ENCODE peak calls at places on chromosomes 12 and 14, in eight cellular contexts. E, J, U, W, Q, K, M and G are unnamed samples.

GRCh38 chr12:62345667-62346066 is 85.5 kb downstream of the USP15 start:
- DNase-seq in J (no peak), U (no peak), W (no peak), E (no peak), Q (no peak), M (no peak), K (no peak), G (no peak)

GRCh38 chr12:47828967-47829482 is 9.3 kb upstream of the HDAC7 start:
- DNase-seq in Q (no peak), M (peak; percentile 86), E (no peak), J (peak; percentile 87), W (no peak), U (peak; percentile 84), K (peak; percentile 53), G (no peak)

GRCh38 chr14:90452366-90452765 is 55.5 kb downstream of the CALM1 start:
- DNase-seq in W (no peak), J (no peak), M (no peak), K (no peak), E (no peak), U (no peak), Q (no peak), G (no peak)

GRCh38 chr14:30266290-30266689 is 292.7 kb upstream of the G2E3 start:
- DNase-seq in W (no peak), J (no peak), U (no peak), E (no peak), K (no peak), Q (no peak), M (no peak), G (no peak)

GRCh38 chr12:72296389-72296788 is 24.2 kb downstream of the TRHDE start:
- DNase-seq in U (no peak), E (peak; percentile 93), J (no peak), W (peak; percentile 67), Q (no peak), K (peak; percentile 45), M (no peak), G (no peak)

GRCh38 chr12:51907864-51908425 is 641 bp downstream of the ACVRL1 start:
- DNase-seq in U (no peak), K (no peak), Q (no peak), W (no peak), E (no peak), J (no peak), M (no peak), G (no peak)

GRCh38 chr14:91606851-91607250 is 96.7 kb upstream of the PPP4R3A start:
- DNase-seq in Q (no peak), M (no peak), J (no peak), W (no peak), E (no peak), K (no peak), U (no peak), G (no peak)

GRCh38 chr12:92926549-92926948 is 2.5 kb downstream of the EEA1 start:
- DNase-seq in U (no peak), Q (no peak), J (no peak), M (no peak), E (no peak), K (no peak), W (no peak), G (no peak)

GRCh38 chr14:104139460-104140212 is 1.2 kb downstream of the KIF26A start:
- DNase-seq in U (peak; percentile 21), K (no peak), J (peak; percentile 18), E (no peak), W (no peak), M (no peak), Q (no peak), G (no peak)

GRCh38 chr12:46177842-46178608 is 90.8 kb downstream of the SLC38A1 start:
- DNase-seq in U (no peak), E (no peak), J (no peak), W (no peak), M (no peak), Q (no peak), K (no peak), G (no peak)

GRCh38 chr12:42508913-42509312 is 80.6 kb downstream of the PRICKLE1 start:
- DNase-seq in M (no peak), K (no peak), Q (no peak), W (no peak), U (no peak), E (no peak), J (no peak), G (no peak)

GRCh38 chr14:31173120-31173837 is 34.3 kb downstream of the HECTD1 start:
- DNase-seq in U (no peak), K (no peak), E (no peak), M (no peak), J (no peak), Q (no peak), W (no peak), G (no peak)

GRCh38 chr14:76376878-76377523 is 1.1 kb downstream of the ESRRB start:
- DNase-seq in E (no peak), M (no peak), K (no peak), U (no peak), W (no peak), J (no peak), Q (no peak), G (no peak)

GRCh38 chr12:101327054-101327453 is 47.1 kb downstream of the UTP20 start:
- DNase-seq in M (no peak), E (no peak), Q (no peak), U (no peak), W (no peak), J (no peak), K (no peak), G (no peak)

GRCh38 chr12:48142818-48143674 is 14.3 kb downstream of the ASB8 start:
- DNase-seq in J (no peak), Q (no peak), M (no peak), W (no peak), E (no peak), K (no peak), U (no peak), G (no peak)

GRCh38 chr12:65891987-65892481 is 67.8 kb downstream of the HMGA2 start:
- DNase-seq in E (peak; percentile 100), J (peak; percentile 82), K (peak; percentile 95), U (peak; percentile 56), W (peak; percentile 95), M (peak; percentile 76), Q (no peak), G (peak; percentile 6)

GRCh38 chr12:65889144-65889880 is 65.0 kb downstream of the HMGA2 start:
- DNase-seq in M (no peak), U (no peak), Q (peak; percentile 63), E (no peak), J (no peak), K (no peak), W (no peak), G (no peak)

GRCh38 chr12:65894127-65894526 is 69.8 kb downstream of the HMGA2 start:
- DNase-seq in Q (no peak), W (no peak), M (no peak), E (no peak), U (no peak), K (peak; percentile 62), J (no peak), G (no peak)

GRCh38 chr12:65892905-65893304 is 68.6 kb downstream of the HMGA2 start:
- DNase-seq in J (no peak), K (peak; percentile 89), M (no peak), W (no peak), E (peak; percentile 77), U (no peak), Q (no peak), G (no peak)

GRCh38 chr12:65891219-65891618 is 66.9 kb downstream of the HMGA2 start:
- DNase-seq in M (no peak), Q (no peak), K (peak; percentile 68), J (no peak), W (no peak), U (no peak), E (peak; percentile 68), G (no peak)
- H3K27ac ChIP-seq in M (no peak overlapping the region), Q (peak overlapping the region; percentile 42), K (peak overlapping the region; percentile 94), J (peak overlapping the region; percentile 77), W (peak overlapping the region; percentile 74), U (no peak overlapping the region), E (peak overlapping the region; percentile 98), G (no peak overlapping the region)

DNA sequence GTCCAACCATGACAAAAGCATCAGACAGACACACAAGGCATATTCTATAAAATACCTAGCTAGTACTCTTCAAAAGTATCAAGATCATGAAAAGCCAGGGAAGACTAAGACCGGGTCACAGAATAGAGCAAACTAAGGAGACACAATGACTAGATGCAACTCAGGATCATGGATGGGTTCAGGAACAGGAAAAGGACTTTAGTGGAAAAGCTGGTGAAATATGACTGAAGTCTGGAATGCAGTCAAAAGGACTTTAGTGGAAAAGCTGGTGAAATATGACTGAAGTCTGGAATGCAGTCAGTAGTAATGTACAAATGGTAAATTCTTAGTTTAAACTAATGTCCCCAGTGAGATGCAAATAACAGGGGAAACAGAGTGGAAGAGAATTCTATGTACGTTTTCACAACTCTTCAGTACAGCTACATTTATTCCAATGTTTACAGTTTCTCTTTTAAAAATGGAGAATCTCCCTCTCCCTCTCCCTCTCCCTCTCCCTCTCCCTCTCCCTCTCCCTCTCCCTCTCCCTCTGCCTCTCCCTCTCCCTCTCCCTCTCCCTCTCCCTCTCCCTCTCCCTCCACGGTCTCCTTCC is 49.1 kb downstream of the ITPR2 start:
- DNase-seq in E (no peak), M (no peak), K (no peak), U (no peak), J (no peak), W (no peak), Q (no peak), G (no peak)
- H3K27ac ChIP-seq in E (no peak overlapping the region), M (no peak overlapping the region), K (no peak overlapping the region), U (no peak overlapping the region), J (no peak overlapping the region), W (no peak overlapping the region), Q (no peak overlapping the region), G (no peak overlapping the region)

DNA sequence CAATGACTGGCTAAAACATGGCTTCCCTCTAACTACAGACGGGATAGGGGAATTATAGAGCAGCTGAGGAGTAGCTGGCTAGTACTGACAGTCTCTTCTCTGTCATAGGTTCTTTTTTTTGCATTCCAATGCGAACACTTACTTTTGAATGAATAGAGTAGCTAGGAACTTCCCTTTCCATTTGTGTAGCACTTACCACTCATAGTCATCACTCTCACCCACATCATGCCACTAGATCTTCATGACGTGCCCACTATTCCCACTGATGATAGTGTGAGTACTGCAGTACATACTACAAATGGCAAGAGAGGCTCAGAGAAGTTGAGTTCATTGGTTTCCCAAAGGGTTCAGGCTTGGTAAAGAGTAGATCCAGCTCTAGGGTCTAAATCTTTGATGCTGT is 143.9 kb upstream of the HIF1A start:
- DNase-seq in E (no peak), U (no peak), Q (no peak), K (no peak), W (no peak), M (no peak), J (no peak), G (no peak)
- H3K27ac ChIP-seq in E (no peak overlapping the region), U (peak overlapping the region; percentile 85), Q (no peak overlapping the region), K (no peak overlapping the region), W (no peak overlapping the region), M (no peak overlapping the region), J (no peak overlapping the region), G (no peak overlapping the region)

DNA sequence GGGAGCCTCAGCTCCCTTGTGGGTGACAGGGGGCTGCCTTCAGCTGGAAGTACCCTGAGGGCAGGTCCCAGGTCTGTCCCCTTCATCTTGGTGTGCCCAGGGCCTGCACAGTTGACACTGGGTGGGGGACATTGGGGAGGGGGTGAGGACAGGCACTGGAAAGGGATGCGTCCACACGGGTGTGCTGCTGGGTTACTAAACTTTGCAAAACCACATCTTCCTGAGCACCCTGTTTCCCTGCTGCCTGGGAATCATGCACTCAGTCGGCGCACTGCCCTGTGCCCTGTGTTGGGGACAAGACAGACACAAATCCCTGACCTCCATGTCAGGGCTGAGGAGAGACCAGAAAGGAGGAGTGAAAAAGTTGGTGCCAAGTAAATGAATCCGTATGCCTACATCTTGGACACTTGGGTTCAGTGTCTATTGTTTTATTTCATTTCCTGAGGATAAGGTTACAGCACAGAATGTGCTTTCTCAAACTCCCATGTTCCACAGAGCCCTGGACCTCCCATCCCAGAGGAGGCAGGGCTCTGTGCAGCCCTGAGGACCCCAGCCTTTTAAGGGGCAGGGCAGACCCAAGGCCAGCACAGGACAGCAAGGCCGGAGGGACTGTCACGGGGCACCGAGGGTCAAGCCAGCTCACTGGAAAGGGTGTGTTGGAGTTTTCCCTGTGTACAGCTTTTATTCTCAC is 2.9 kb upstream of the SLC25A29 start:
- DNase-seq in W (no peak), K (no peak), J (no peak), E (no peak), M (no peak), U (no peak), Q (no peak), G (no peak)
- H3K27ac ChIP-seq in W (no peak overlapping the region), K (no peak overlapping the region), J (peak overlapping the region; percentile 70), E (no peak overlapping the region), M (no peak overlapping the region), U (peak overlapping the region; percentile 62), Q (no peak overlapping the region), G (no peak overlapping the region)